ENCODE peak calls at places on chromosome 1, in four cellular contexts. One of them, this sample, is unnamed.

GRCh38 chr1:186945146-186945545 is 116.4 kb downstream of the PLA2G4A start:
- DNase-seq in heart right ventricle: no peak
- DNase-seq in T-helper 2 cell: no peak
- DNase-seq in fibroblast of pulmonary artery: no peak
- DNase-seq in this sample: no peak

GRCh38 chr1:24391882-24392603 is 21.5 kb downstream of the STPG1 start:
- DNase-seq in fibroblast of pulmonary artery: peak
- DNase-seq in T-helper 2 cell: peak
- DNase-seq in heart right ventricle: peak
- DNase-seq in this sample: peak

GRCh38 chr1:32239790-32240139 is 7.3 kb upstream of the FAM167B start:
- DNase-seq in fibroblast of pulmonary artery: no peak
- DNase-seq in T-helper 2 cell: no peak
- DNase-seq in heart right ventricle: peak
- DNase-seq in this sample: no peak

GRCh38 chr1:32448773-32449456 is 16.0 kb upstream of the ZBTB8B start:
- DNase-seq in fibroblast of pulmonary artery: peak
- DNase-seq in heart right ventricle: no peak
- DNase-seq in T-helper 2 cell: no peak
- DNase-seq in this sample: no peak

GRCh38 chr1:15022069-15022468 is 131.5 kb upstream of the TMEM51 start:
- DNase-seq in fibroblast of pulmonary artery: no peak
- DNase-seq in heart right ventricle: no peak
- DNase-seq in T-helper 2 cell: no peak
- DNase-seq in this sample: peak

GRCh38 chr1:47784294-47784650 is 212.9 kb downstream of the TRABD2B start:
- DNase-seq in heart right ventricle: no peak
- DNase-seq in T-helper 2 cell: no peak
- DNase-seq in fibroblast of pulmonary artery: no peak
- DNase-seq in this sample: no peak

GRCh38 chr1:97084566-97084965 is 363.0 kb downstream of the PTBP2 start:
- DNase-seq in heart right ventricle: no peak
- DNase-seq in T-helper 2 cell: no peak
- DNase-seq in fibroblast of pulmonary artery: no peak
- DNase-seq in this sample: no peak

GRCh38 chr1:154819628-154820590 is 50.2 kb downstream of the KCNN3 start:
- DNase-seq in T-helper 2 cell: no peak
- DNase-seq in fibroblast of pulmonary artery: peak
- DNase-seq in heart right ventricle: no peak
- DNase-seq in this sample: no peak

GRCh38 chr1:228405200-228405978 is 1.2 kb downstream of the TRIM11 start:
- DNase-seq in fibroblast of pulmonary artery: no peak
- DNase-seq in T-helper 2 cell: no peak
- DNase-seq in heart right ventricle: no peak
- DNase-seq in this sample: no peak

This sample was measured in left colon.